ENCODE peak calls at places on chromosomes 16 and 17, in four cellular contexts. B is HL-60, M is K562, H is GM12878. L is an unnamed sample.
A peak's percentile ranks its signal among the peaks of the same experiment; 100 is the strongest.

GRCh38 chr17:37691807-37692206 is 48.6 kb upstream of the DDX52 start:
- DNase-seq in H (no peak), B (no peak), M (no peak), L (no peak)

GRCh38 chr17:76427457-76428231 is 25.3 kb downstream of the UBE2O start:
- DNase-seq in H (no peak), M (no peak), B (no peak), L (no peak)

GRCh38 chr17:44220211-44221071 is 966 bp upstream of the UBTF start:
- DNase-seq in M (peak; percentile 82), H (no peak), B (peak; percentile 39), L (no peak)

GRCh38 chr17:74012465-74012864 is 191.0 kb upstream of the RPL38 start:
- DNase-seq in B (peak; percentile 67), H (no peak), M (no peak), L (no peak)

GRCh38 chr16:68985855-68986254 is 119.6 kb upstream of the HAS3 start:
- DNase-seq in B (no peak), M (peak; percentile 43), H (no peak), L (no peak)

GRCh38 chr16:1984347-1985225 is 593 bp downstream of the GFER start:
- DNase-seq in B (no peak), H (no peak), M (peak; percentile 71), L (no peak)

GRCh38 chr17:6413073-6413472 is 21.8 kb downstream of the AIPL1 start:
- DNase-seq in H (no peak), B (peak; percentile 2), M (peak; percentile 11), L (peak; percentile 50)

GRCh38 chr16:54136276-54136625 is 150.3 kb downstream of the IRX3 start:
- DNase-seq in B (no peak), M (no peak), H (no peak), L (no peak)

GRCh38 chr17:76384987-76385891 is 830 bp downstream of the SPHK1 start:
- DNase-seq in M (peak; percentile 51), B (no peak), H (no peak), L (no peak)

GRCh38 chr17:21462259-21462658 is 86.1 kb downstream of the KCNJ12 start:
- DNase-seq in B (no peak), H (no peak), M (no peak), L (no peak)

GRCh38 chr16:86062271-86062965 is 163.5 kb downstream of the IRF8 start:
- DNase-seq in H (no peak), M (no peak), B (no peak), L (no peak)

GRCh38 chr16:22316411-22316811 is 19.2 kb downstream of the POLR3E start:
- DNase-seq in B (no peak), M (no peak), H (no peak), L (no peak)

GRCh38 chr17:79531191-79531590 is 79.7 kb downstream of the RBFOX3 start:
- DNase-seq in M (no peak), B (no peak), H (no peak), L (no peak)

GRCh38 chr17:17913695-17914332 is 58.4 kb downstream of the TOM1L2 start:
- DNase-seq in H (no peak), B (peak; percentile 3), M (peak; percentile 75), L (peak; percentile 48)

GRCh38 chr17:59790936-59791335 is 83.5 kb downstream of the VMP1 start:
- DNase-seq in B (peak; percentile 33), H (no peak), M (no peak), L (no peak)

GRCh38 chr16:4116328-4117249 is at the start of gene ADCY9:
- DNase-seq in M (peak; percentile 98), H (no peak), B (peak; percentile 53), L (peak; percentile 87)

GRCh38 chr16:84159800-84160199 is 14.7 kb downstream of the DNAAF1 start:
- DNase-seq in H (no peak), B (no peak), M (no peak), L (no peak)

GRCh38 chr17:82301300-82301915 is 16.0 kb downstream of the CD7 start:
- DNase-seq in B (no peak), H (no peak), M (no peak), L (no peak)

GRCh38 chr16:67546761-67547422 is 15.4 kb upstream of the CTCF start:
- DNase-seq in M (peak; percentile 81), B (peak; percentile 74), H (no peak), L (peak; percentile 77)
- TF ChIP-seq SPI1 in M (peak; percentile 90), B (peak; percentile 79), H (peak; percentile 71), L (peak; percentile 72)

DNA sequence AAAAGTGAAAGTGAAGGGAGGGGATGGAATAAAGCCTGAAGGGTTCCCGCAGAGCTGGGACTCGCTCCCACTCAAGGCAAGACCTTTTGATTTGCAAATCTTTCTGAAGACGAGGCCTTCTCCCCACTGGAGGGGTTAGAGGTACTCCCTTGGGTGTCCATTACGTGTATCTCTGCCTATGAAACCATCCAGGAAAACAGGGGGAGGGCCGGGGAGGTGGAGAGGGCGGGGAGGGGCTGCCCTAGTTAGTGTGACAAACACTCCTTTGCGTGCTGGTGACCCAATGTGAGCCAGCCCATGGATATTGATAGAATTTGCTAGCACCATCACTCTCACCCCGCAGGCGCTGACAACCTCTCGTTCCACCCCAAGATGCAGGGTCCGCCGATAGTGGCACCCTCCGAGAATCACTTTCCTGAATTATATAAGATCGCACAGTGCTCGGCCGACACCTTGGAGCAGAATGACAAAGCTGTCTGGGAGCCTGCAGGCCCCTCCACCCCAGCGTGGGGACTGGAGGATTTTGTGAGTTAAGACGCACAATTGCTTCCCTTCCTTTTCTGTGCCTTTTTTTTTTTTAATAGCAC is 155.1 kb downstream of the C16orf78 start:
- DNase-seq in M (no peak), H (no peak), B (no peak), L (no peak)
- TF ChIP-seq SPI1 in M (no peak), H (no peak), B (no peak), L (no peak)

GRCh38 chr16:66289986-66290385 is 76.5 kb upstream of the CDH5 start:
- DNase-seq in M (no peak), B (no peak), H (no peak), L (no peak)
- TF ChIP-seq SPI1 in M (no peak), B (no peak), H (no peak), L (no peak)

DNA sequence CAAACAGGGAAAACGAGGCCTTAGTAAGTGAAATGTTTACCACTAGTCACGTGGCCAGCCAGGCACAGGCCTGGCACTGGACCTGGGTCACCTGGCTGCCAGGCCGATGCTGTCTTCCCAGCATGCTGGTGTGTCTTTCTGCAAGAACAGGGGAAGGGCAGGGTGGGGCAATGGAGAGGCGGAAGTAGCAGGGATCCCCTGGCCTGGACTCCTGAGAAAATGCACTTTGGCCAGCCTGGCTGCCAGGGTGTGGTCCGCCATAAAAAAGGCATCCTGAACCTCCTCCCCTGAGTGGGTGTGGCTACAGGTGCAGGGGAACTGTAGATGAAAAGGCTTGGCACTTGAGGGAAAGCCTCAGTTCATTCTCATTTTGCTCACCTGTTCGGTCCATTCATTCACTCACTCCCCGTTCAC is 1.0 kb upstream of the ANKRD40CL start:
- DNase-seq in B (no peak), H (no peak), M (no peak), L (no peak)
- TF ChIP-seq SPI1 in B (no peak), H (no peak), M (no peak), L (no peak)

GRCh38 chr17:58336456-58337094 is 8.0 kb upstream of the TSPOAP1 start:
- DNase-seq in M (no peak), H (no peak), B (peak; percentile 62), L (no peak)
- TF ChIP-seq SPI1 in M (no peak), H (peak; percentile 3), B (no peak), L (no peak)

GRCh38 chr17:50281739-50282401 is 7.6 kb downstream of the TMEM92 start:
- DNase-seq in H (no peak), M (no peak), B (no peak), L (no peak)
- TF ChIP-seq SPI1 in H (no peak), M (no peak), B (no peak), L (no peak)

L was measured in GM12891.